ENCODE peak calls at places on chromosomes 1 and 21, in six cellular contexts. Q is psoas muscle, X is adipocyte, U is heart right ventricle, M is transverse colon, E is fibroblast of lung. T is an unnamed sample.

GRCh38 chr1:224458296-224458695 is 23.7 kb upstream of the WDR26 start:
- DNase-seq in Q (no peak), X (no peak), U (no peak), M (no peak), E (no peak), T (no peak)

GRCh38 chr1:15107052-15107687 is 46.4 kb upstream of the TMEM51 start:
- DNase-seq in Q (no peak), X (no peak), U (no peak), M (no peak), E (no peak), T (no peak)

GRCh38 chr21:34022557-34023335 is 50.6 kb upstream of the MRPS6 start:
- DNase-seq in Q (no peak), X (no peak), U (no peak), M (no peak), E (no peak), T (no peak)

GRCh38 chr1:75641325-75641724 is 30.4 kb upstream of the SLC44A5 start:
- DNase-seq in Q (no peak), X (no peak), U (no peak), M (no peak), E (no peak), T (no peak)

GRCh38 chr21:38489283-38489677 is 9.0 kb downstream of the ERG start:
- DNase-seq in Q (no peak), X (no peak), U (no peak), M (no peak), E (no peak), T (no peak)

GRCh38 chr1:6294080-6294867 is 33.4 kb upstream of the GPR153 start:
- DNase-seq in Q (no peak), X (no peak), U (no peak), M (no peak), E (no peak), T (no peak)

GRCh38 chr1:91856996-91857395 is 29.0 kb downstream of the TGFBR3 start:
- DNase-seq in Q (no peak), X (no peak), U (no peak), M (no peak), E (no peak), T (no peak)

GRCh38 chr1:21622466-21623315 is 46.5 kb downstream of the RAP1GAP start:
- DNase-seq in Q (no peak), X (peak; percentile 45), U (peak; percentile 39), M (peak; percentile 71), E (no peak), T (peak; percentile 23)

GRCh38 chr1:6300342-6301141 is 39.6 kb upstream of the GPR153 start:
- DNase-seq in Q (no peak), X (no peak), U (no peak), M (peak; percentile 75), E (peak; percentile 17), T (no peak)

GRCh38 chr1:203650012-203650836 is 23.6 kb downstream of the ATP2B4 start:
- DNase-seq in Q (peak; percentile 70), X (peak; percentile 65), U (peak; percentile 70), M (peak; percentile 79), E (peak; percentile 60), T (peak; percentile 66)

GRCh38 chr1:43270421-43271095 is 775 bp downstream of the TMEM125 start:
- DNase-seq in Q (no peak), X (no peak), U (no peak), M (peak; percentile 92), E (no peak), T (no peak)

GRCh38 chr1:75908717-75909152 is 23.5 kb downstream of the ASB17 start:
- DNase-seq in Q (no peak), X (peak; percentile 80), U (no peak), M (no peak), E (peak; percentile 73), T (no peak)

GRCh38 chr1:87295720-87296119 is 33.0 kb upstream of the LMO4 start:
- DNase-seq in Q (no peak), X (no peak), U (no peak), M (no peak), E (no peak), T (no peak)

GRCh38 chr1:241250465-241250864 is 106.5 kb downstream of the RGS7 start:
- DNase-seq in Q (no peak), X (no peak), U (no peak), M (no peak), E (no peak), T (no peak)

GRCh38 chr1:51752073-51752948 is 126.2 kb downstream of the NRDC start:
- DNase-seq in Q (no peak), X (no peak), U (no peak), M (no peak), E (no peak), T (no peak)

GRCh38 chr1:53739109-53739681 is at the start of gene GLIS1:
- DNase-seq in Q (peak; percentile 86), X (peak; percentile 97), U (peak; percentile 86), M (peak; percentile 80), E (peak; percentile 85), T (peak; percentile 83)

GRCh38 chr1:43171312-43171875 is 696 bp downstream of the EBNA1BP2 start:
- DNase-seq in Q (no peak), X (peak; percentile 29), U (no peak), M (no peak), E (no peak), T (no peak)

GRCh38 chr1:231493421-231494185 is 34.9 kb upstream of the TSNAX start:
- DNase-seq in Q (no peak), X (no peak), U (no peak), M (no peak), E (peak; percentile 29), T (no peak)

GRCh38 chr1:31571340-31572295 is 4.7 kb upstream of the TINAGL1 start:
- DNase-seq in Q (no peak), X (no peak), U (no peak), M (no peak), E (no peak), T (no peak)
- H3K4me1 ChIP-seq in Q (peaks cover 8% of the 10 kb centered on the region), X (peaks cover 46% of the 10 kb centered on the region), U (peaks cover 52% of the 10 kb centered on the region), M (peaks cover 8% of the 10 kb centered on the region), E (peaks cover 37% of the 10 kb centered on the region), T (peaks cover 65% of the 10 kb centered on the region)

GRCh38 chr1:244965182-244965581 is 100.8 kb upstream of the HNRNPU start:
- DNase-seq in Q (no peak), X (peak; percentile 11), U (no peak), M (no peak), E (no peak), T (no peak)
- H3K4me3 ChIP-seq in Q (peak overlapping the region; percentile 11), X (no peak overlapping the region), U (no peak overlapping the region), M (no peak overlapping the region), E (no peak overlapping the region), T (no peak overlapping the region)

GRCh38 chr1:23472351-23473036 is 11.5 kb downstream of the ASAP3 start:
- DNase-seq in Q (no peak), X (no peak), U (no peak), M (no peak), E (no peak), T (no peak)
- H3K4me1 ChIP-seq in Q (peaks cover 50% of the 10 kb centered on the region), X (peaks cover 85% of the 10 kb centered on the region), U (peaks cover 68% of the 10 kb centered on the region), M (no peaks in the 10 kb centered on the region), E (peaks cover 31% of the 10 kb centered on the region), T (peaks cover 77% of the 10 kb centered on the region)

GRCh38 chr1:161962094-161962887 is 61.4 kb downstream of the OLFML2B start:
- DNase-seq in Q (no peak), X (peak; percentile 87), U (no peak), M (no peak), E (peak; percentile 81), T (no peak)
- H3K4me3 ChIP-seq in Q (peak overlapping the region; percentile 34), X (peak overlapping the region; percentile 82), U (peak overlapping the region; percentile 37), M (no peak overlapping the region), E (peak overlapping the region; percentile 61), T (peak overlapping the region; percentile 43)

T was measured in left ventricle myocardium inferior.